ENCODE peak calls at places on chromosome 1, in five cellular contexts. V, S, Z, A and W are unnamed samples. For H3K27me3, the result is how much of the 10 kb centered on the place peaks cover.

GRCh38 chr1:40768146-40768990 is 15.2 kb upstream of the KCNQ4 start:
- DNase-seq in V (no peak), S (no peak), Z (no peak), A (no peak), W (no peak)

GRCh38 chr1:162151900-162152829 is 82.7 kb downstream of the NOS1AP start:
- DNase-seq in V (no peak), S (peak), Z (no peak), A (no peak), W (no peak)

GRCh38 chr1:234536756-234537155 is 57.8 kb upstream of the TARBP1 start:
- DNase-seq in V (no peak), S (no peak), Z (no peak), A (no peak), W (no peak)

GRCh38 chr1:181090653-181091126 is 2.2 kb downstream of the IER5 start:
- DNase-seq in V (peak), S (peak), Z (no peak), A (no peak), W (no peak)

GRCh38 chr1:112697781-112698201 is 9.1 kb downstream of the RHOC start:
- DNase-seq in V (no peak), S (no peak), Z (no peak), A (no peak), W (no peak)

GRCh38 chr1:175005085-175005783 is 5.5 kb downstream of the CACYBP start:
- DNase-seq in V (no peak), S (no peak), Z (no peak), A (no peak), W (no peak)

GRCh38 chr1:215599418-215599817 is 32.3 kb downstream of the KCTD3 start:
- DNase-seq in V (peak), S (peak), Z (no peak), A (no peak), W (no peak)

GRCh38 chr1:233750139-233750538 is 136.2 kb downstream of the KCNK1 start:
- DNase-seq in V (no peak), S (no peak), Z (no peak), A (no peak), W (no peak)

GRCh38 chr1:93219443-93219842 is 38.9 kb downstream of the CCDC18 start:
- DNase-seq in V (no peak), S (no peak), Z (no peak), A (no peak), W (no peak)

GRCh38 chr1:111227875-111228747 is 598 bp downstream of the CHI3L2 start:
- DNase-seq in V (no peak), S (peak), Z (no peak), A (peak), W (peak)

GRCh38 chr1:170692866-170693575 is 29.1 kb downstream of the PRRX1 start:
- DNase-seq in V (no peak), S (peak), Z (no peak), A (no peak), W (no peak)

GRCh38 chr1:55018395-55018794 is 19.7 kb downstream of the BSND start:
- DNase-seq in V (no peak), S (no peak), Z (no peak), A (no peak), W (no peak)

DNA sequence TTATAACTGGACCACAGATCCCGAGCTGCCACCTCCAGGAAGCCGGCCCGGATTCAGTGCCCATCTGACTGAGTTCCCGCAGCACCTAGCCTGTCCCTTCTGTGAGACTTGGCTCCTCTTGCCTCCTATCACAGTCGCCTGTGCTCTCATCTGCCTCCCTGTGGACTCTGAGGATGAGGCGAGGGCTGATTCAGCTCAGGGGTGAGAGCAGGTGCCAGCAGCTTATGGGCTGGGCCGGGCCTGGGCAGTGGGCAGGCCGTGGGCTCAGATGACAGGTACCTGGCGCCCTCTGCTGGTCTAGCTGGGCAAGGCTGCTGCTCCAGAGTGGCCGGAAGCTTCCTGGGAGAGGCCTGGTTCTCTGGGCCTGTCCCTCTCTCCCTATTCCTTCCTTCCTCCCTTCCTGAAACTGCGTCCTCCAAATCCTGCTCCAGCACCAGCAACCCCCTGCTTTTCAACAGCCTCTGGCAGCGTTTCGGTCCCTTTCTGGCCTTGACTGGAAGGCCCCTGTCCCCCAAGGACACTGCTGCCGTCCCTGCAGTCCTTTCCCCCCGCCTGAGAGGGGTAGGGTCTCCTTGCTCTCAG is 17.3 kb upstream of the PCSK9 start:
- DNase-seq in V (peak), S (peak), Z (peak), A (peak), W (peak)
- H3K27me3 ChIP-seq in V (under half), S (under half), Z (under half), A (under half), W (under half)

GRCh38 chr1:2023187-2023586 is 4.0 kb downstream of the GABRD start:
- DNase-seq in V (no peak), S (no peak), Z (no peak), A (no peak), W (no peak)
- H3K27me3 ChIP-seq in V (half or more), S (half or more), Z (under half), A (under half), W (under half)

GRCh38 chr1:47415728-47416318 is at the start of gene FOXE3:
- DNase-seq in V (no peak), S (no peak), Z (no peak), A (no peak), W (no peak)

GRCh38 chr1:47418681-47419272 is 2.7 kb downstream of the FOXE3 start:
- DNase-seq in V (no peak), S (no peak), Z (no peak), A (no peak), W (no peak)

GRCh38 chr1:47416319-47417128 is 439 bp downstream of the FOXE3 start:
- DNase-seq in V (no peak), S (peak), Z (no peak), A (no peak), W (no peak)

GRCh38 chr1:47418122-47418521 is 2.0 kb downstream of the FOXE3 start:
- DNase-seq in V (no peak), S (no peak), Z (no peak), A (no peak), W (no peak)

GRCh38 chr1:47417129-47418044 is 1.3 kb downstream of the FOXE3 start:
- DNase-seq in V (no peak), S (no peak), Z (no peak), A (no peak), W (no peak)
- H3K27me3 ChIP-seq in V (under half), S (under half), Z (under half), A (under half), W (under half)

DNA sequence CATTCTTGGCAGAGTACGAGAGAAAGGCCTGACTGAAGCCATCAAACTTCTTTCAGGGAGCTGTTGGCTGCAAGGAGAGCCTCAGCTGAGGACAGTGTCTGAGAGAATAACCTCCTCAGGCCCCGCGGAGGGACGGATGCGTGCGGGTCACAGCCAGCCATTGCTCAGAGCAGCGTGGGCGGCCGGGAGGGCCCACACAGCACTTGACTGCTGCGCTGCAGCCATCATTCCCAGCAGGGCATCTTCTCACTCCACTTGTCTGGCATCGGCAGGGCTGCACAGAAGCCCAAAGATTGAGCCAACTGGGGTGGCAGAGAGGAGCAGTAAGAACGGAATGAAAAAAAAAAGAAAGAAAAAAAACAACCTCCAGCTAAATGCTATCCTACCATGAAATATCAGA is 113.4 kb downstream of the XCL2 start:
- DNase-seq in V (no peak), S (no peak), Z (no peak), A (no peak), W (no peak)
- H3K27me3 ChIP-seq in V (under half), S (under half), Z (under half), A (under half), W (under half)

DNA sequence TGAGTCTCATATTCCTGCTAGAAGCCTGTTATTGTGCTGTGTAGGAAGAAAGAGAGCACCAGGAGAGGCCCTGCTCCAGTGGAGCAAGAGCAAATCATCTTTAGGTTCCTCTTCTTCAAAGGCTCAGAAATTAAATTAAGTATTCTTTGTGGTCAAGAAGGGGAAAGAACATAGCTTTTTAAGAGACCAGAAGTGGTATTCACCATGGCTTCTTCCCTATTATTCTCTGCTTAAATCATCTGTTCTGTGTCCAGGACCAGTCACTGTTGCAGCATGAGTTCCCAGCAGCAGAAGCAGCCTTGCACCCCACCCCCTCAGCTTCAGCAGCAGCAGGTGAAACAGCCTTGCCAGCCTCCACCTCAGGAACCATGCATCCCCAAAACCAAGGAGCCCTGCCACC is 1.1 kb downstream of the SPRR1B start:
- DNase-seq in V (no peak), S (no peak), Z (no peak), A (no peak), W (no peak)
- H3K27me3 ChIP-seq in V (under half), S (under half), Z (under half), A (under half), W (under half)

DNA sequence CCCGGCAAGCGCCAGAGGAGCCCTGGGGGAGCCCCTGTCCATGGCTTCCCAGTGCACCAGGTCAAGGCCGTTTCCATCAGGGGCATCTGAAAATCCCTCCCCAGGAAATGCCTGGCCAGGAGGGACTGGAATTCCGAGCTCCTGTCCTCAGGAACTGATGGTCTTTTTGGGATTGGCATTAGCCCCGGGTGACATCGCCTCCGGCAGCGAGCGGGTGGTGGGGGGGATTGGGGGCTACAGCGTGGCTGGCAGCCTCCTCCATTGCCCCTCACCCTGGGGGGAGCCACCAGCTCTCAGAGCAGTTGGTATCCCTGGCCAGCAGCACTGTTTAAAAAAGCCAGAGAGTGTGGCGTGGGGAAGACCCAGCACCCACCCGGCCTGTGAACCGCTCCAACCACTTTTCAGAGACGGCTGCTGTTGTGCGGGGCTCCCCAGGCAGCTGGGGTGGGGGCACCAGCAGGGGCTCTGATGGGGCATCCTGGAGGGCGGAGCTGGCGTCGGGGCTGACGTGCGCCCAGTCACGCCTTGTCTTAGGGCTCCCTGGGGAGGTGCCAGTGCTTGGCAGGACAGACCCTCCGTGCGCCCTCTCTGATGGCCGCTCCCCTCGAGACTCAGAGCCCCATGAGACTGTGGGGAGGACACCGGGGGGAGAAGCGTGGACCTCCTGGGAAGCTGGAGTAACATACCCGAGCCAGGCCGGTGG is 62.9 kb upstream of the TTC34 start:
- DNase-seq in V (no peak), S (no peak), Z (no peak), A (no peak), W (no peak)
- H3K27me3 ChIP-seq in V (under half), S (under half), Z (under half), A (under half), W (under half)

GRCh38 chr1:1170215-1170890 is 3.3 kb upstream of the TTLL10 start:
- DNase-seq in V (no peak), S (no peak), Z (no peak), A (no peak), W (no peak)
- H3K27me3 ChIP-seq in V (half or more), S (half or more), Z (under half), A (under half), W (under half)

GRCh38 chr1:44078087-44078486 is 40.5 kb upstream of the KLF17 start:
- DNase-seq in V (no peak), S (no peak), Z (no peak), A (no peak), W (no peak)
- H3K27me3 ChIP-seq in V (under half), S (under half), Z (under half), A (under half), W (under half)

GRCh38 chr1:220887202-220887867 is 8.1 kb downstream of the HLX start:
- DNase-seq in V (no peak), S (no peak), Z (no peak), A (no peak), W (no peak)

GRCh38 chr1:220887868-220888664 is 8.8 kb downstream of the HLX start:
- DNase-seq in V (no peak), S (peak), Z (no peak), A (no peak), W (no peak)

GRCh38 chr1:220884981-220885918 is 6.0 kb downstream of the HLX start:
- DNase-seq in V (no peak), S (no peak), Z (no peak), A (no peak), W (no peak)

GRCh38 chr1:220885971-220886370 is 6.7 kb downstream of the HLX start:
- DNase-seq in V (no peak), S (no peak), Z (no peak), A (no peak), W (no peak)

GRCh38 chr1:220886470-220887201 is 7.4 kb downstream of the HLX start:
- DNase-seq in V (no peak), S (no peak), Z (no peak), A (no peak), W (no peak)
- H3K27me3 ChIP-seq in V (under half), S (under half), Z (under half), A (under half), W (under half)